ENCODE peak calls at places on chromosomes 5 and 9, in five cellular contexts. M is WTC11, C is foreskin fibroblast, W is sigmoid colon, U is HFFc6. N is an unnamed sample.
A peak's percentile ranks its signal among the peaks of the same experiment; 100 is the strongest.

GRCh38 chr9:95004452-95005275 is 278.2 kb downstream of the AOPEP start:
- DNase-seq in M (peak; percentile 45), C (peak; percentile 28), W (peak; percentile 83), U (no peak), N (no peak)

GRCh38 chr5:143657814-143658395 is 154.1 kb upstream of the HMHB1 start:
- DNase-seq in M (no peak), C (no peak), W (no peak), U (no peak), N (no peak)

GRCh38 chr9:35836595-35836994 is 7.6 kb downstream of the TMEM8B start:
- DNase-seq in M (no peak), C (no peak), W (peak; percentile 40), U (no peak), N (no peak)

GRCh38 chr9:92745236-92745790 is 19.3 kb downstream of the BICD2 start:
- DNase-seq in M (no peak), C (no peak), W (no peak), U (no peak), N (no peak)

GRCh38 chr5:141883184-141883947 is 5.2 kb upstream of the PCDH1 start:
- DNase-seq in M (peak; percentile 86), C (peak; percentile 16), W (peak; percentile 71), U (peak; percentile 23), N (no peak)

GRCh38 chr5:149583394-149583793 is 2.1 kb downstream of the ARHGEF37 start:
- DNase-seq in M (no peak), C (no peak), W (no peak), U (no peak), N (peak; percentile 78)

GRCh38 chr5:168126606-168127005 is 164.8 kb upstream of the WWC1 start:
- DNase-seq in M (no peak), C (no peak), W (no peak), U (no peak), N (no peak)

GRCh38 chr5:132238169-132238744 is 10.6 kb upstream of the P4HA2 start:
- DNase-seq in M (peak; percentile 89), C (peak; percentile 56), W (peak; percentile 84), U (peak; percentile 64), N (no peak)

GRCh38 chr5:96049398-96050272 is 88.0 kb upstream of the ELL2 start:
- DNase-seq in M (no peak), C (peak; percentile 65), W (no peak), U (peak; percentile 70), N (peak; percentile 9)

GRCh38 chr9:892123-892522 is 50.6 kb downstream of the DMRT1 start:
- DNase-seq in M (no peak), C (no peak), W (no peak), U (no peak), N (no peak)
- TF ChIP-seq CTCF in M (no peak), C (no peak), W (no peak), U (peak; percentile 39), N (peak; percentile 23)

DNA sequence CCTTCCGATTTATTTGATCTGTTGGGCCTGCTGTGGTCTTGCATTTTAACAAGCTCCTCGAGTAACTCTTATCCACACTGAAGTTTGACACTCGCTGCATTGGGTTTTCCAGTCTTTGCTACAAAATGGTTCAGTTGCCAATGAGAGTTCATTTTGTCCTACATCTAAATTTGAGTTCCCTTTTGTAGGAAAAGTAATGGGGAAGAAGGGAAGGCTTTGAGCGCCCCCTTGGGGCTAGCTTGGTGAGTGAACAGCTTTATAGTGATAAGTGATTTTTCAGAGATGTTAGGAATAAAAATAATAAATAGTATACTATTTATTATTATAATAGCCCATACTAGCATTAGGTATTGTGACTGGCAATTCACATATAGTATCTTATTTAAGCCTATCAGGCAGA is 89.9 kb upstream of the GNAQ start:
- DNase-seq in M (peak; percentile 80), C (peak; percentile 47), W (peak; percentile 64), U (peak; percentile 45), N (no peak)
- TF ChIP-seq CTCF in M (peak; percentile 75), C (peak; percentile 83), W (peak; percentile 20), U (peak; percentile 90), N (peak; percentile 82)

GRCh38 chr9:134438204-134438788 is 112.0 kb downstream of the RXRA start:
- DNase-seq in M (peak; percentile 55), C (no peak), W (no peak), U (no peak), N (no peak)
- TF ChIP-seq CTCF in M (peak; percentile 22), C (no peak), W (no peak), U (no peak), N (peak; percentile 37)

DNA sequence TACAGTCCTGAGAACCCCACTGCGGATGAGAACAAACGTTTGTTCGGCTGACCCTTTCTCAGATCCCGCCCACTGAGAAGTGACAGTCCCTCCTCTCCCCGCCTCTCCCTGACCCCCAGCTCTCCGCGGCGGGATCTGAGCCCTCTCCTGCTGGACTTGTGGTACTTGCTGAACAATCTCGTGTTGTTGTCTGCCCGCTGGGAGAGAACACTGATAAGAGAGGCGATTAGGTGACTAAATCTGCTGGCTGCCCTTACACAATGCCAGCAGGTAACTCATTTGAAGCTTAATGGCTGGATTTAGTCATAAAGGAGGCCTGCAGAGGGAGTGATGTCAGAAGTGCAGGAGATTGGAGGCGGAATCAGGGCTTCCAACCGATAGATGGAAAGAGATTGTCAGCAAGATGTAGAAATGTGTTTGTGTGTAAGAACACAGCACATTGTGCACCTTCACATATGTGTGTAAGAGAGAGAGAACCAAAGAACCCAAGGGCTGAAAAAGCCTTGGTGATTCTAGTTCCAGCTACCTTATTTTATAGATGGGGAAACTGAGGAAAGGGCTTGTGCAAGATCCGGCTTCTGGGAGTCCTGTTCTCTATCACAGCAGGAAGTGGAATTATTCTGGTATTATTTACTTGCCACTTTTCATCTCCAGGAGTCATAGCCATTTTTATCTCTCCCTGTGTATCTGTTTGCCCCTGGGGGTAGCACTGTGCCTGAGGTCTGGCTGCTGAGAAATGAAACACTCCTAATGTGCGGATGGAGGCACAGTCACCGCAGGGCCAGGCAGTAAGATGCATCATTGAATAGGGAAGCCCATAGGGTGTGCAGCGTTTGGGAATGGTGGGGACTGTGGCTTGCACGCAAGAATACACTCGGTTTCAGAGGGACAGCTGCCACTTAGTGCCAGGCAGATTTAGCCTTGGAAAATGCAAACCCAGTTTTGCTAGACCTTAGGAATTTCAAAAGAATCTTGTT is 203.7 kb upstream of the MSX2 start:
- DNase-seq in M (peak; percentile 57), C (no peak), W (no peak), U (no peak), N (peak; percentile 78)
- TF ChIP-seq CTCF in M (no peak), C (no peak), W (no peak), U (no peak), N (peak; percentile 11)

DNA sequence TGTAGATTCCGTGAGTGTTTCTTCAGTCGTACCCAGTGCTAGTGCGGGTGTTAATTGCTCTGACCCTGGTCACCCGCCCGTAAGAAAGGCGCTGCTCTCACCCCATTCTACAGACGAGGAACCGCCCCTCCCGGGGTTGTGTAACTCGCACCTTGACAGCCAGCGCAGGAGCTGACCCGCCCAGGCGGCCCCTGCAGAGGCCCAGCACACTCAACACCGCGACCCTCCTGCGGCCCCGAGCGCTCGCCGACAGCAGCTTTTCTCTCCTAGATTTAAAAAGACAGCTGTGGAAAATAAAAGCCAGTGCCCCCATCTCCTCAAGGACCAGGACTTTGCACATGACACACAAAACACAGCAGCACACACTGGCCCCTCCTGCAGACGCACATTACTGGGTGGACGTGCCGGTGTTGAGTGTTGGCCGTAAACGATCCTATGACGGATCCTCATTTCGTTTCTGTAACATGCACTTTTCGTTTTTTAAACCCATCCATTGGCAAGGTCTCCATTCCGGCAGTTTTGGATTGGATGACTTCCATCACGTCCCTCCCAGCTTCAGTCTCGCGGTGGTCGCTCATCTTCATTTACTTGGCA is 22.9 kb downstream of the OR2V2 start:
- DNase-seq in M (peak; percentile 64), C (no peak), W (no peak), U (no peak), N (no peak)
- TF ChIP-seq CTCF in M (no peak), C (no peak), W (no peak), U (no peak), N (no peak)

DNA sequence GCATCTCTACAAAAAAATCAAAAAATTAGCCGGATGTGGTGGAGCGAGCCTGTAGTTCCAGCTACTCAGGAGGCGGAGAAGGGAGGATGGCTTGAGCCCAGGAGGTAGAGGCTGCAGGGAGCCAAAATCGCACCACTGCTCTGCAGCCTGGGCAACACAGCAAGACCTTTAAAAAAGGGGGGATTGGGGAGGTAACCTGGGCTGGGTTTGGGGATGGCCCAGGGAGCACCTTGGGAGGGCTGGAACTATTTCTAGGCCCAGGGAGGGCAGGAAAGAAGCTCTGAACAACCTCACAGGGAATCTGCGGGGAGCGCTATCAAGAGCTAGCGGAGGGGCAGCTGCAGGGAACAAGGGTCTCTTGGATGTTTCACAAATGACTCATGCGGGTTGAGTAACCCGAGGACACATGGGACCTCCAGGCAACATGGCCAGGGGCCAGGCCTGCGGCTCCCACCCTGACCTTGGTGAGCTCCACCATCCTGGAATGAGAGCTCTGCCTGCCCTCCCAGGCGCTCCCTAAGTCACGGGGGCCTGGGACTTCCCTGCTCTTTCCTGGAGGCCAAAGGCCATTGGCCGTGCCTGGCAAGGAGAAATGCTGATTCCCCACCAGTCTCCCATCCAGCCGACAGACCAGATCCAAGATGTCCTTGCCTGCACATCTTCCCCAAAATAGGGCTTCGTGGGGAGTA is 23.4 kb downstream of the SARDH start:
- DNase-seq in M (no peak), C (no peak), W (peak; percentile 67), U (no peak), N (peak; percentile 52)
- TF ChIP-seq CTCF in M (no peak), C (no peak), W (no peak), U (no peak), N (no peak)

GRCh38 chr5:181044093-181044599 is 4.1 kb downstream of the BTNL9 start:
- DNase-seq in M (no peak), C (no peak), W (no peak), U (no peak), N (no peak)

GRCh38 chr5:181044662-181045305 is 4.7 kb downstream of the BTNL9 start:
- DNase-seq in M (no peak), C (no peak), W (no peak), U (no peak), N (no peak)

GRCh38 chr5:181042036-181042435 is 2.0 kb downstream of the BTNL9 start:
- DNase-seq in M (no peak), C (no peak), W (no peak), U (no peak), N (no peak)

GRCh38 chr5:181042722-181043121 is 2.7 kb downstream of the BTNL9 start:
- DNase-seq in M (no peak), C (no peak), W (no peak), U (no peak), N (no peak)

DNA sequence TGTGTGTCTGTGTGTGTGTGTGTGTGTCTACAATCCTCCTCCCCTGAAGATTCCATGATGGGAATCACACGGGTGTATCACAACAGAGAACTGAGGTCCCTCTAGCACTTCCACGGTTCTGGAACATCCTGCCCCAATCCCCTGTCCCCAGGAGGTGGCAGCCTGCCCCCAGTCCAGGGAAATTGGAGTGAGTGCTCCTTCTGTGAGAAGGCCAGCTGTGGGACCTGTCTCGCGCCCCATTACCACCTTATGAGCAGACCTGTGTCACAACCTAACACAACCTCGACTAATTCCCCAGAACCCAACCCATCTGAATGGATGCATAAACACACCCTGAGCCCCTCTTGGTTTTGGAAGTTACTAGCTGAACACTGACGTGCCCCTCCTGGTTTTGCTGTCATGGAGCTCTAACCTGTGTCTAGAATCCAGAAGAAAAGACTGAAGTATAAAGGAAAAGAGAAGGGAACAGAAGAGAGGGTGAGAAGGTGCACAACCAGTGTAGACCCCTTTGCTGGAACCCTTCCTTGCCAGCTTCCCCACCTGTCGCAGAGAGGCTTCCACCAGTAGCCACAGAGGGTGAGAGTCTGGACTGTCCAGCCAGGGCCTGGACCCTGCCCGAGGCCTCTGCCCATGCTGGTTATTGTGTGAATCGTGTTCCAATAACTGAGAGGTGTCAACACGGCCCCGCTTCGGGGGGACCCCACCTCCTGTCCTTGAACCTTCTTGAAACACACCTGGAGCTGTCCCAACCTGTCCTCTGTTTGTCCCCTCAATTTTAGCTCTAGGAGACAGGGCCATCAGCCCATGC is 3.4 kb downstream of the BTNL9 start:
- DNase-seq in M (no peak), C (no peak), W (no peak), U (no peak), N (no peak)
- TF ChIP-seq CTCF in M (no peak), C (no peak), W (no peak), U (no peak), N (no peak)

N was measured in retinal pigment epithelial cell.